ENCODE peak calls at places on chromosomes 7 and 10, in nine cellular contexts. One of them, this sample, is unnamed.
A peak's percentile ranks its signal among the peaks of the same experiment; 100 is the strongest.

GRCh38 chr10:132096223-132096622 is 30.5 kb downstream of the JAKMIP3 start:
- DNase-seq in foreskin keratinocyte: peak; percentile 6
- DNase-seq in heart right ventricle: no peak
- DNase-seq in CD8-positive, alpha-beta memory T cell: no peak
- DNase-seq in psoas muscle: no peak
- DNase-seq in HL-60: no peak
- DNase-seq in RWPE2: no peak
- DNase-seq in CD4-positive, alpha-beta memory T cell: no peak
- DNase-seq in epithelial cell of prostate: peak; percentile 45
- DNase-seq in this sample: peak; percentile 63

GRCh38 chr7:123012435-123012834 is 16.9 kb upstream of the TAS2R16 start:
- DNase-seq in foreskin keratinocyte: no peak
- DNase-seq in heart right ventricle: no peak
- DNase-seq in CD8-positive, alpha-beta memory T cell: no peak
- DNase-seq in psoas muscle: no peak
- DNase-seq in HL-60: no peak
- DNase-seq in RWPE2: no peak
- DNase-seq in CD4-positive, alpha-beta memory T cell: no peak
- DNase-seq in epithelial cell of prostate: no peak
- DNase-seq in this sample: no peak

GRCh38 chr7:45654341-45654740 is 80.2 kb downstream of the ADCY1 start:
- DNase-seq in foreskin keratinocyte: no peak
- DNase-seq in heart right ventricle: no peak
- DNase-seq in CD8-positive, alpha-beta memory T cell: no peak
- DNase-seq in psoas muscle: no peak
- DNase-seq in HL-60: no peak
- DNase-seq in RWPE2: no peak
- DNase-seq in CD4-positive, alpha-beta memory T cell: no peak
- DNase-seq in epithelial cell of prostate: no peak
- DNase-seq in this sample: no peak

GRCh38 chr10:34808789-34809745 is 6.0 kb downstream of the PARD3 start:
- DNase-seq in foreskin keratinocyte: no peak
- DNase-seq in heart right ventricle: peak; percentile 44
- DNase-seq in CD8-positive, alpha-beta memory T cell: no peak
- DNase-seq in psoas muscle: no peak
- DNase-seq in HL-60: no peak
- DNase-seq in RWPE2: no peak
- DNase-seq in CD4-positive, alpha-beta memory T cell: no peak
- DNase-seq in epithelial cell of prostate: no peak
- DNase-seq in this sample: no peak

GRCh38 chr10:130493021-130493420 is 356.8 kb downstream of the GLRX3 start:
- DNase-seq in foreskin keratinocyte: no peak
- DNase-seq in heart right ventricle: no peak
- DNase-seq in CD8-positive, alpha-beta memory T cell: no peak
- DNase-seq in psoas muscle: no peak
- DNase-seq in HL-60: no peak
- DNase-seq in RWPE2: no peak
- DNase-seq in CD4-positive, alpha-beta memory T cell: no peak
- DNase-seq in epithelial cell of prostate: no peak
- DNase-seq in this sample: no peak

GRCh38 chr7:84720456-84721097 is 466.3 kb downstream of the SEMA3D start:
- DNase-seq in foreskin keratinocyte: no peak
- DNase-seq in heart right ventricle: no peak
- DNase-seq in CD8-positive, alpha-beta memory T cell: no peak
- DNase-seq in psoas muscle: no peak
- DNase-seq in HL-60: no peak
- DNase-seq in RWPE2: no peak
- DNase-seq in CD4-positive, alpha-beta memory T cell: no peak
- DNase-seq in epithelial cell of prostate: no peak
- DNase-seq in this sample: no peak

GRCh38 chr7:97973206-97973658 is 16.8 kb downstream of the OCM2 start:
- DNase-seq in foreskin keratinocyte: no peak
- DNase-seq in heart right ventricle: no peak
- DNase-seq in CD8-positive, alpha-beta memory T cell: no peak
- DNase-seq in psoas muscle: no peak
- DNase-seq in HL-60: no peak
- DNase-seq in RWPE2: no peak
- DNase-seq in CD4-positive, alpha-beta memory T cell: no peak
- DNase-seq in epithelial cell of prostate: no peak
- DNase-seq in this sample: no peak

GRCh38 chr10:22230331-22230833 is 12.6 kb upstream of the EBLN1 start:
- DNase-seq in foreskin keratinocyte: no peak
- DNase-seq in heart right ventricle: no peak
- DNase-seq in CD8-positive, alpha-beta memory T cell: no peak
- DNase-seq in psoas muscle: no peak
- DNase-seq in HL-60: peak; percentile 6
- DNase-seq in RWPE2: no peak
- DNase-seq in CD4-positive, alpha-beta memory T cell: peak; percentile 54
- DNase-seq in epithelial cell of prostate: no peak
- DNase-seq in this sample: no peak

GRCh38 chr10:126147866-126148578 is 240.3 kb downstream of the ADAM12 start:
- DNase-seq in foreskin keratinocyte: peak; percentile 12
- DNase-seq in heart right ventricle: no peak
- DNase-seq in CD8-positive, alpha-beta memory T cell: no peak
- DNase-seq in psoas muscle: no peak
- DNase-seq in HL-60: no peak
- DNase-seq in RWPE2: no peak
- DNase-seq in CD4-positive, alpha-beta memory T cell: no peak
- DNase-seq in epithelial cell of prostate: no peak
- DNase-seq in this sample: no peak

GRCh38 chr10:68330852-68331454 is 911 bp upstream of the HNRNPH3 start:
- DNase-seq in foreskin keratinocyte: no peak
- DNase-seq in heart right ventricle: peak; percentile 36
- DNase-seq in CD8-positive, alpha-beta memory T cell: no peak
- DNase-seq in psoas muscle: peak; percentile 36
- DNase-seq in HL-60: peak; percentile 6
- DNase-seq in RWPE2: no peak
- DNase-seq in CD4-positive, alpha-beta memory T cell: peak; percentile 39
- DNase-seq in epithelial cell of prostate: no peak
- DNase-seq in this sample: no peak

GRCh38 chr7:40220421-40220911 is 85.7 kb downstream of the SUGCT start:
- DNase-seq in foreskin keratinocyte: peak; percentile 56
- DNase-seq in heart right ventricle: no peak
- DNase-seq in CD8-positive, alpha-beta memory T cell: no peak
- DNase-seq in psoas muscle: no peak
- DNase-seq in HL-60: no peak
- DNase-seq in RWPE2: no peak
- DNase-seq in CD4-positive, alpha-beta memory T cell: no peak
- DNase-seq in epithelial cell of prostate: no peak
- DNase-seq in this sample: no peak

GRCh38 chr10:7069706-7070105 is 341.1 kb downstream of the SFMBT2 start:
- DNase-seq in foreskin keratinocyte: no peak
- DNase-seq in heart right ventricle: no peak
- DNase-seq in CD8-positive, alpha-beta memory T cell: no peak
- DNase-seq in psoas muscle: no peak
- DNase-seq in HL-60: no peak
- DNase-seq in RWPE2: no peak
- DNase-seq in CD4-positive, alpha-beta memory T cell: no peak
- DNase-seq in epithelial cell of prostate: no peak
- DNase-seq in this sample: no peak

GRCh38 chr7:158239290-158239981 is 348.2 kb downstream of the PTPRN2 start:
- DNase-seq in foreskin keratinocyte: no peak
- DNase-seq in heart right ventricle: peak; percentile 66
- DNase-seq in CD8-positive, alpha-beta memory T cell: no peak
- DNase-seq in psoas muscle: no peak
- DNase-seq in HL-60: no peak
- DNase-seq in RWPE2: no peak
- DNase-seq in CD4-positive, alpha-beta memory T cell: no peak
- DNase-seq in epithelial cell of prostate: no peak
- DNase-seq in this sample: no peak

GRCh38 chr7:116315293-116315692 is 105.0 kb downstream of the TES start:
- DNase-seq in foreskin keratinocyte: peak; percentile 97
- DNase-seq in heart right ventricle: no peak
- DNase-seq in CD8-positive, alpha-beta memory T cell: no peak
- DNase-seq in psoas muscle: no peak
- DNase-seq in HL-60: no peak
- DNase-seq in RWPE2: peak; percentile 89
- DNase-seq in CD4-positive, alpha-beta memory T cell: no peak
- DNase-seq in epithelial cell of prostate: peak; percentile 93
- DNase-seq in this sample: no peak

GRCh38 chr7:24905996-24906770 is 73.8 kb downstream of the OSBPL3 start:
- DNase-seq in foreskin keratinocyte: peak; percentile 57
- DNase-seq in heart right ventricle: no peak
- DNase-seq in CD8-positive, alpha-beta memory T cell: no peak
- DNase-seq in psoas muscle: no peak
- DNase-seq in HL-60: no peak
- DNase-seq in RWPE2: no peak
- DNase-seq in CD4-positive, alpha-beta memory T cell: no peak
- DNase-seq in epithelial cell of prostate: peak; percentile 64
- DNase-seq in this sample: peak; percentile 38

GRCh38 chr7:110804501-110804900 is 286.4 kb upstream of the LRRN3 start:
- DNase-seq in foreskin keratinocyte: no peak
- DNase-seq in heart right ventricle: no peak
- DNase-seq in CD8-positive, alpha-beta memory T cell: no peak
- DNase-seq in psoas muscle: no peak
- DNase-seq in HL-60: no peak
- DNase-seq in RWPE2: no peak
- DNase-seq in CD4-positive, alpha-beta memory T cell: no peak
- DNase-seq in epithelial cell of prostate: no peak
- DNase-seq in this sample: no peak

GRCh38 chr7:110797656-110798055 is 293.3 kb upstream of the LRRN3 start:
- DNase-seq in foreskin keratinocyte: no peak
- DNase-seq in heart right ventricle: no peak
- DNase-seq in CD8-positive, alpha-beta memory T cell: no peak
- DNase-seq in psoas muscle: no peak
- DNase-seq in HL-60: no peak
- DNase-seq in RWPE2: no peak
- DNase-seq in CD4-positive, alpha-beta memory T cell: no peak
- DNase-seq in epithelial cell of prostate: no peak
- DNase-seq in this sample: no peak

GRCh38 chr7:110803602-110804143 is 287.3 kb upstream of the LRRN3 start:
- DNase-seq in foreskin keratinocyte: no peak
- DNase-seq in heart right ventricle: no peak
- DNase-seq in CD8-positive, alpha-beta memory T cell: no peak
- DNase-seq in psoas muscle: no peak
- DNase-seq in HL-60: no peak
- DNase-seq in RWPE2: no peak
- DNase-seq in CD4-positive, alpha-beta memory T cell: no peak
- DNase-seq in epithelial cell of prostate: no peak
- DNase-seq in this sample: no peak

GRCh38 chr7:110800984-110801383 is 289.9 kb upstream of the LRRN3 start:
- DNase-seq in foreskin keratinocyte: no peak
- DNase-seq in heart right ventricle: no peak
- DNase-seq in CD8-positive, alpha-beta memory T cell: no peak
- DNase-seq in psoas muscle: no peak
- DNase-seq in HL-60: no peak
- DNase-seq in RWPE2: no peak
- DNase-seq in CD4-positive, alpha-beta memory T cell: no peak
- DNase-seq in epithelial cell of prostate: no peak
- DNase-seq in this sample: no peak

GRCh38 chr7:110801502-110801901 is 289.4 kb upstream of the LRRN3 start:
- DNase-seq in foreskin keratinocyte: no peak
- DNase-seq in heart right ventricle: no peak
- DNase-seq in CD8-positive, alpha-beta memory T cell: no peak
- DNase-seq in psoas muscle: no peak
- DNase-seq in HL-60: no peak
- DNase-seq in RWPE2: no peak
- DNase-seq in CD4-positive, alpha-beta memory T cell: no peak
- DNase-seq in epithelial cell of prostate: no peak
- DNase-seq in this sample: no peak
- H3K27ac ChIP-seq in foreskin keratinocyte: no peak overlapping the region
- H3K27ac ChIP-seq in heart right ventricle: no peak overlapping the region
- H3K27ac ChIP-seq in CD8-positive, alpha-beta memory T cell: no peak overlapping the region
- H3K27ac ChIP-seq in psoas muscle: no peak overlapping the region
- H3K27ac ChIP-seq in HL-60: no peak overlapping the region
- H3K27ac ChIP-seq in RWPE2: no peak overlapping the region
- H3K27ac ChIP-seq in CD4-positive, alpha-beta memory T cell: no peak overlapping the region
- H3K27ac ChIP-seq in epithelial cell of prostate: no peak overlapping the region
- H3K27ac ChIP-seq in this sample: no peak overlapping the region

GRCh38 chr10:43940898-43941777 is 292.5 kb upstream of the ZNF32 start:
- DNase-seq in foreskin keratinocyte: no peak
- DNase-seq in heart right ventricle: no peak
- DNase-seq in CD8-positive, alpha-beta memory T cell: no peak
- DNase-seq in psoas muscle: no peak
- DNase-seq in HL-60: no peak
- DNase-seq in RWPE2: no peak
- DNase-seq in CD4-positive, alpha-beta memory T cell: no peak
- DNase-seq in epithelial cell of prostate: no peak
- DNase-seq in this sample: no peak
- H3K27ac ChIP-seq in foreskin keratinocyte: no peak overlapping the region
- H3K27ac ChIP-seq in heart right ventricle: no peak overlapping the region
- H3K27ac ChIP-seq in CD8-positive, alpha-beta memory T cell: no peak overlapping the region
- H3K27ac ChIP-seq in psoas muscle: no peak overlapping the region
- H3K27ac ChIP-seq in HL-60: no peak overlapping the region
- H3K27ac ChIP-seq in RWPE2: no peak overlapping the region
- H3K27ac ChIP-seq in CD4-positive, alpha-beta memory T cell: no peak overlapping the region
- H3K27ac ChIP-seq in epithelial cell of prostate: no peak overlapping the region
- H3K27ac ChIP-seq in this sample: no peak overlapping the region

GRCh38 chr10:119005377-119006043 is 24.0 kb upstream of the NANOS1 start:
- DNase-seq in foreskin keratinocyte: no peak
- DNase-seq in heart right ventricle: no peak
- DNase-seq in CD8-positive, alpha-beta memory T cell: no peak
- DNase-seq in psoas muscle: no peak
- DNase-seq in HL-60: no peak
- DNase-seq in RWPE2: peak; percentile 9
- DNase-seq in CD4-positive, alpha-beta memory T cell: no peak
- DNase-seq in epithelial cell of prostate: no peak
- DNase-seq in this sample: no peak

GRCh38 chr10:119003572-119004289 is 25.8 kb upstream of the NANOS1 start:
- DNase-seq in foreskin keratinocyte: no peak
- DNase-seq in heart right ventricle: no peak
- DNase-seq in CD8-positive, alpha-beta memory T cell: no peak
- DNase-seq in psoas muscle: no peak
- DNase-seq in HL-60: no peak
- DNase-seq in RWPE2: peak; percentile 61
- DNase-seq in CD4-positive, alpha-beta memory T cell: no peak
- DNase-seq in epithelial cell of prostate: no peak
- DNase-seq in this sample: no peak

GRCh38 chr10:119006451-119007210 is 22.9 kb upstream of the NANOS1 start:
- DNase-seq in foreskin keratinocyte: peak; percentile 90
- DNase-seq in heart right ventricle: no peak
- DNase-seq in CD8-positive, alpha-beta memory T cell: no peak
- DNase-seq in psoas muscle: peak; percentile 75
- DNase-seq in HL-60: no peak
- DNase-seq in RWPE2: peak; percentile 83
- DNase-seq in CD4-positive, alpha-beta memory T cell: no peak
- DNase-seq in epithelial cell of prostate: peak; percentile 92
- DNase-seq in this sample: no peak

GRCh38 chr10:119001717-119002500 is 27.6 kb upstream of the NANOS1 start:
- DNase-seq in foreskin keratinocyte: no peak
- DNase-seq in heart right ventricle: no peak
- DNase-seq in CD8-positive, alpha-beta memory T cell: no peak
- DNase-seq in psoas muscle: no peak
- DNase-seq in HL-60: no peak
- DNase-seq in RWPE2: peak; percentile 19
- DNase-seq in CD4-positive, alpha-beta memory T cell: no peak
- DNase-seq in epithelial cell of prostate: no peak
- DNase-seq in this sample: no peak

GRCh38 chr10:119007211-119007574 is 22.3 kb upstream of the NANOS1 start:
- DNase-seq in foreskin keratinocyte: no peak
- DNase-seq in heart right ventricle: no peak
- DNase-seq in CD8-positive, alpha-beta memory T cell: no peak
- DNase-seq in psoas muscle: no peak
- DNase-seq in HL-60: no peak
- DNase-seq in RWPE2: no peak
- DNase-seq in CD4-positive, alpha-beta memory T cell: no peak
- DNase-seq in epithelial cell of prostate: no peak
- DNase-seq in this sample: no peak
- H3K27ac ChIP-seq in foreskin keratinocyte: no peak overlapping the region
- H3K27ac ChIP-seq in heart right ventricle: no peak overlapping the region
- H3K27ac ChIP-seq in CD8-positive, alpha-beta memory T cell: no peak overlapping the region
- H3K27ac ChIP-seq in psoas muscle: peak overlapping the region; percentile 82
- H3K27ac ChIP-seq in HL-60: no peak overlapping the region
- H3K27ac ChIP-seq in RWPE2: peak overlapping the region; percentile 47
- H3K27ac ChIP-seq in CD4-positive, alpha-beta memory T cell: no peak overlapping the region
- H3K27ac ChIP-seq in epithelial cell of prostate: no peak overlapping the region
- H3K27ac ChIP-seq in this sample: no peak overlapping the region

GRCh38 chr7:112930787-112931186 is 140.6 kb upstream of the TMEM168 start:
- DNase-seq in foreskin keratinocyte: peak; percentile 43
- DNase-seq in heart right ventricle: no peak
- DNase-seq in CD8-positive, alpha-beta memory T cell: no peak
- DNase-seq in psoas muscle: no peak
- DNase-seq in HL-60: peak; percentile 58
- DNase-seq in RWPE2: no peak
- DNase-seq in CD4-positive, alpha-beta memory T cell: no peak
- DNase-seq in epithelial cell of prostate: no peak
- DNase-seq in this sample: no peak
- H3K27ac ChIP-seq in foreskin keratinocyte: no peak overlapping the region
- H3K27ac ChIP-seq in heart right ventricle: no peak overlapping the region
- H3K27ac ChIP-seq in CD8-positive, alpha-beta memory T cell: no peak overlapping the region
- H3K27ac ChIP-seq in psoas muscle: no peak overlapping the region
- H3K27ac ChIP-seq in HL-60: peak overlapping the region; percentile 63
- H3K27ac ChIP-seq in RWPE2: no peak overlapping the region
- H3K27ac ChIP-seq in CD4-positive, alpha-beta memory T cell: no peak overlapping the region
- H3K27ac ChIP-seq in epithelial cell of prostate: no peak overlapping the region
- H3K27ac ChIP-seq in this sample: no peak overlapping the region

This sample was measured in CD4-positive, CD25-positive, alpha-beta regulatory T cell.